ENCODE peak calls at places on chromosomes 2 and 18, in nine cellular contexts. A, G, B, N, Y, C, W, R and I are unnamed samples. For H3K9me3, the result is how much of the 10 kb centered on the place peaks cover.

GRCh38 chr2:239523944-239524310 is 123.1 kb upstream of the HDAC4 start:
- DNase-seq in B (no peak), W (no peak), C (no peak), A (peak), Y (no peak), G (no peak), R (no peak), N (no peak), I (no peak)

GRCh38 chr2:108324531-108325256 is 36.0 kb downstream of the SULT1C2 start:
- DNase-seq in R (peak), G (peak), N (no peak), C (no peak), A (peak), W (no peak), B (no peak), Y (no peak), I (no peak)

GRCh38 chr2:241901500-241902351 is 32.2 kb downstream of the RTP5 start:
- DNase-seq in B (no peak), C (peak), G (peak), A (peak), Y (peak), N (no peak), R (no peak), W (no peak), I (no peak)

GRCh38 chr2:120597595-120598193 is 138.0 kb upstream of the GLI2 start:
- DNase-seq in C (no peak), B (no peak), A (peak), R (no peak), N (no peak), G (no peak), Y (no peak), W (no peak), I (no peak)

GRCh38 chr2:79801082-79801481 is 288.2 kb downstream of the CTNNA2 start:
- DNase-seq in N (no peak), G (no peak), W (no peak), Y (no peak), R (no peak), B (no peak), C (no peak), A (no peak), I (no peak)

GRCh38 chr2:15728247-15728721 is 136.6 kb downstream of the DDX1 start:
- DNase-seq in B (no peak), W (no peak), N (no peak), C (no peak), G (no peak), R (no peak), A (no peak), Y (no peak), I (no peak)

GRCh38 chr18:74994502-74995403 is 214.2 kb downstream of the PTGR3 start:
- DNase-seq in R (no peak), W (no peak), N (no peak), Y (peak), C (no peak), B (no peak), A (no peak), G (peak), I (no peak)

GRCh38 chr2:145615626-145616025 is 1095.7 kb upstream of the ZEB2 start:
- DNase-seq in N (no peak), A (no peak), W (no peak), C (no peak), Y (no peak), R (no peak), B (no peak), G (no peak), I (no peak)

GRCh38 chr2:157150747-157151146 is 106.8 kb upstream of the GALNT5 start:
- DNase-seq in R (peak), B (no peak), A (peak), Y (no peak), C (no peak), N (no peak), W (no peak), G (peak), I (no peak)

GRCh38 chr18:59268722-59269562 is 4.3 kb downstream of the RAX start:
- DNase-seq in A (peak), B (no peak), C (peak), Y (no peak), G (no peak), W (no peak), R (peak), N (peak), I (peak)

GRCh38 chr18:59566507-59566906 is 130.7 kb downstream of the CCBE1 start:
- DNase-seq in W (no peak), A (peak), N (no peak), C (no peak), G (peak), R (no peak), Y (no peak), B (no peak), I (no peak)

GRCh38 chr2:172350844-172351480 is 76.4 kb upstream of the ITGA6 start:
- DNase-seq in C (peak), R (no peak), B (no peak), W (no peak), Y (no peak), A (no peak), G (no peak), N (no peak), I (peak)

GRCh38 chr2:218257390-218257981 is 3.3 kb upstream of the GPBAR1 start:
- DNase-seq in G (no peak), W (no peak), N (peak), Y (no peak), B (peak), A (peak), C (peak), R (peak), I (no peak)

GRCh38 chr2:174792309-174793025 is 28.2 kb upstream of the CHRNA1 start:
- DNase-seq in G (no peak), R (no peak), N (no peak), C (no peak), A (no peak), W (no peak), Y (no peak), B (no peak), I (no peak)

GRCh38 chr2:9738718-9739496 is 104.4 kb upstream of the TAF1B start:
- DNase-seq in N (no peak), R (no peak), Y (no peak), C (no peak), B (no peak), W (peak), A (no peak), G (no peak), I (peak)

GRCh38 chr2:100741880-100742814 is 77.8 kb upstream of the NPAS2 start:
- DNase-seq in G (peak), N (no peak), R (peak), B (no peak), C (peak), W (no peak), A (peak), Y (peak), I (no peak)

GRCh38 chr2:229431331-229431954 is 160.4 kb upstream of the PID1 start:
- DNase-seq in G (peak), A (peak), R (peak), C (no peak), Y (peak), N (no peak), W (no peak), B (peak), I (no peak)

GRCh38 chr2:189854152-189854551 is 69.9 kb downstream of the PMS1 start:
- DNase-seq in N (no peak), A (no peak), G (peak), C (no peak), R (no peak), Y (no peak), B (no peak), W (no peak), I (no peak)

GRCh38 chr2:85248741-85249524 is 78.9 kb downstream of the TGOLN2 start:
- DNase-seq in A (peak), Y (peak), B (peak), W (peak), R (peak), N (no peak), C (peak), G (peak), I (peak)

GRCh38 chr2:70118798-70119454 is 31.6 kb downstream of the PCBP1 start:
- DNase-seq in Y (no peak), B (no peak), N (no peak), W (no peak), R (no peak), C (no peak), A (no peak), G (no peak), I (no peak)

GRCh38 chr2:656676-657075 is 20.5 kb downstream of the TMEM18 start:
- DNase-seq in N (no peak), Y (no peak), R (no peak), C (no peak), W (no peak), G (no peak), B (no peak), A (no peak), I (no peak)

GRCh38 chr2:45439788-45440773 is 171.0 kb downstream of the SRBD1 start:
- DNase-seq in A (no peak), C (no peak), Y (no peak), R (peak), W (no peak), G (peak), N (no peak), B (no peak), I (no peak)

GRCh38 chr2:72719416-72719815 is 106.4 kb downstream of the EXOC6B start:
- DNase-seq in R (peak), Y (peak), B (no peak), W (no peak), A (no peak), G (peak), N (peak), C (no peak), I (no peak)

GRCh38 chr18:76518073-76518472 is 23.0 kb upstream of the ZNF516 start:
- DNase-seq in A (no peak), B (no peak), W (no peak), G (peak), N (no peak), R (no peak), C (no peak), Y (no peak), I (no peak)

GRCh38 chr2:211045025-211045424 is 488.6 kb downstream of the CPS1 start:
- DNase-seq in G (no peak), R (peak), B (no peak), Y (no peak), C (no peak), W (no peak), N (no peak), A (no peak), I (no peak)

GRCh38 chr2:10188211-10188610 is 65.7 kb downstream of the RRM2 start:
- DNase-seq in C (no peak), B (peak), N (no peak), Y (peak), G (peak), W (no peak), R (peak), A (peak), I (no peak)

GRCh38 chr18:3489462-3489861 is 39.5 kb downstream of the TGIF1 start:
- DNase-seq in W (no peak), R (no peak), G (no peak), Y (no peak), B (no peak), C (no peak), A (no peak), N (no peak), I (no peak)

GRCh38 chr2:46299365-46300263 is 2.4 kb downstream of the EPAS1 start:
- DNase-seq in R (peak), Y (peak), A (peak), W (peak), B (no peak), N (peak), C (peak), G (peak), I (peak)

GRCh38 chr2:42100696-42101585 is 53.1 kb downstream of the PKDCC start:
- DNase-seq in B (no peak), N (no peak), C (peak), R (peak), G (peak), Y (no peak), W (peak), A (peak), I (peak)

GRCh38 chr2:190210471-190210870 is 109.2 kb downstream of the HIBCH start:
- DNase-seq in C (no peak), W (no peak), Y (no peak), G (peak), N (no peak), R (no peak), A (no peak), B (no peak), I (no peak)

GRCh38 chr2:23399674-23400261 is 14.8 kb downstream of the KLHL29 start:
- DNase-seq in W (no peak), G (no peak), A (no peak), C (no peak), N (no peak), R (no peak), B (no peak), Y (no peak), I (no peak)

GRCh38 chr2:74146929-74147728 is 583 bp downstream of the BOLA3 start:
- DNase-seq in W (no peak), R (peak), A (peak), Y (peak), B (no peak), G (peak), C (peak), N (no peak), I (no peak)

GRCh38 chr2:64804651-64805050 is 150.9 kb upstream of the SERTAD2 start:
- DNase-seq in Y (no peak), W (no peak), A (peak), N (no peak), G (peak), R (no peak), B (no peak), C (no peak), I (no peak)

GRCh38 chr2:113240915-113241911 is 37.5 kb downstream of the PAX8 start:
- DNase-seq in N (peak), C (peak), W (no peak), G (peak), Y (peak), A (peak), R (peak), B (peak), I (peak)

GRCh38 chr2:20356042-20356441 is 5.4 kb upstream of the PUM2 start:
- DNase-seq in R (peak), B (no peak), G (peak), Y (peak), W (no peak), C (no peak), A (peak), N (no peak), I (no peak)

GRCh38 chr2:133362061-133362476 is 206.2 kb downstream of the NCKAP5 start:
- DNase-seq in Y (no peak), A (peak), W (no peak), G (peak), B (no peak), R (peak), N (no peak), C (no peak), I (no peak)

GRCh38 chr18:12321331-12321730 is 13.3 kb downstream of the TUBB6 start:
- DNase-seq in Y (no peak), A (no peak), B (no peak), N (no peak), G (no peak), C (no peak), R (no peak), W (no peak), I (no peak)

GRCh38 chr2:162838141-162838500 is 446 bp downstream of the KCNH7 start:
- DNase-seq in A (no peak), C (no peak), W (no peak), R (no peak), B (no peak), G (no peak), N (no peak), Y (no peak), I (no peak)

GRCh38 chr2:170113168-170113567 is 64.8 kb upstream of the MYO3B start:
- DNase-seq in Y (no peak), W (no peak), R (no peak), C (peak), B (no peak), A (no peak), N (no peak), G (no peak), I (no peak)
- H3K9me3 ChIP-seq in Y (under half), W (under half), R (under half), C (under half), B (under half), A (under half), N (under half), G (under half), I (under half)

DNA sequence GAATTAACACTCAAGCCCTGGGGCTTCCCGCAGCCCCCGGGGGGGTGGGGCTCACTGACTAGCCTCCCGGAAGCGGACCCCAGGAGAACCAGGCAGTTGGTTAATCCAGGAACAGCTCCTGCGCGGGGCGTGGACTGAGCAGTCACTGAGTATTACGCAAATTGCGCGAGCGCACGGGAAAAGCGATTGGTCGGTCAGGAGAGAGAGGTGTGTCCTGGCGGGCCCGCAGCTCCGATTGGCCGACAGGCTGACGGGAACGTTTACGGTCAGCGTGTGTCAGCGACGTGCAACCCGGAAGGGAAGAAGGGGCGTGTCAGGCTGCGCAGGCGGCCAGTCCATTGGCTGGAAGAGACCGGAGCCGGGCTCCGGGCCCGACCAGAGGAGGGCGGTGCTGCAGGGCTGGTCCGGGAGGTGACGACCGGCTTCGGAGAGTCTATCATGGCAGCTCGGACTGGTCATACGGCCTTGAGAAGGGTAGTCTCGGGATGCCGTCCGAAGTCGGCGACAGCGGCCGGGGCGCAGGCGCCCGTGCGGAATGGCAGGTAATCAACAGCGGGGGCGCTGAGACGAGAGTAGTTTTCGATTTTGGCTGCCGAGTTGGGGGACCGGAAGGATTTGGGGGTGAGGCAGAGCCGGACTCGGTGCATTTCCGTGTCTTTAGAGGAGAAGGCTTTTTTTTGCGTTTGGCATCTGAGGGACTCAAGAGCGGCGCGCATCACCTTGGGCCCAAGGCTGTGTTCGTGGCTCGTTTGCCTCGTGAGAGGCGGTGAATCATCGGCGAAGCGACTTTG is at the start of gene COQ10B:
- DNase-seq in A (peak), Y (peak), B (peak), W (peak), C (peak), G (peak), N (peak), R (peak), I (peak)
- TF ChIP-seq CTCF in A (peak), Y (no peak), B (no peak), W (no peak), C (peak), G (peak), N (no peak), R (no peak), I (peak)

GRCh38 chr2:161245671-161246070 is 62.6 kb upstream of the PSMD14 start:
- DNase-seq in B (no peak), Y (no peak), W (no peak), A (no peak), G (no peak), N (no peak), R (no peak), C (no peak), I (no peak)
- H3K4me3 ChIP-seq in B (peak), Y (peak), W (no peak), A (no peak), G (no peak), N (no peak), R (peak), C (no peak), I (no peak)

GRCh38 chr18:62510744-62511143 is 12.1 kb upstream of the ZCCHC2 start:
- DNase-seq in G (no peak), C (no peak), N (no peak), Y (peak), R (no peak), B (no peak), W (no peak), A (no peak), I (no peak)

GRCh38 chr18:62512532-62512931 is 10.3 kb upstream of the ZCCHC2 start:
- DNase-seq in N (no peak), A (no peak), W (no peak), C (no peak), B (no peak), G (no peak), R (no peak), Y (no peak), I (no peak)

GRCh38 chr18:62514570-62514969 is 8.3 kb upstream of the ZCCHC2 start:
- DNase-seq in A (no peak), W (no peak), B (no peak), G (no peak), Y (no peak), N (no peak), R (no peak), C (no peak), I (no peak)

GRCh38 chr18:62509779-62510178 is 13.0 kb upstream of the ZCCHC2 start:
- DNase-seq in C (no peak), R (no peak), A (no peak), N (no peak), B (no peak), Y (no peak), G (no peak), W (no peak), I (no peak)

DNA sequence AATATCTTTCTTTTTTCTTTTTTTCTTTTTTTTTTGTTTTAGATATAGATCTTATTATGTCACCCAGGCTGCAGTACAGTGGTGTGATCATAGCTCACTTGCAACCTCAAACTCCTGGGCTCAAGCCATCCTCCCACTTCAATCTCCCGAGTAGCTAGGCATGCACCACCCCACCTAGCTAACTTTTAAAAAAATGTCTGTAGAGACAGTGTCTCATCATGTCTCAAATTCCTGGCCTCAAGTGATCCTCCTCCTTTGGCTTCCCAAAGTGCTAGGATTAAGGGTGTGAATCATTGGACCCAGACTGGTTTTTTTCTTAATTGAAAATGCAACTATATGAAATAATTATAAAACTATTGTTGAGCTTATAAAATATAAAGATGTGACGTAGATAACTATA is 9.8 kb upstream of the ZCCHC2 start:
- DNase-seq in N (no peak), C (no peak), W (no peak), R (no peak), Y (no peak), A (no peak), G (no peak), B (no peak), I (no peak)
- H3K9me3 ChIP-seq in N (under half), C (under half), W (under half), R (under half), Y (under half), A (under half), G (under half), B (under half), I (under half)

GRCh38 chr2:240663791-240664190 is 18.9 kb downstream of the AQP12B start:
- DNase-seq in W (no peak), B (no peak), Y (no peak), C (no peak), R (no peak), G (no peak), N (no peak), A (peak), I (no peak)
- TF ChIP-seq CTCF in W (no peak), B (peak), Y (no peak), C (no peak), R (no peak), G (no peak), N (no peak), A (peak), I (no peak)

DNA sequence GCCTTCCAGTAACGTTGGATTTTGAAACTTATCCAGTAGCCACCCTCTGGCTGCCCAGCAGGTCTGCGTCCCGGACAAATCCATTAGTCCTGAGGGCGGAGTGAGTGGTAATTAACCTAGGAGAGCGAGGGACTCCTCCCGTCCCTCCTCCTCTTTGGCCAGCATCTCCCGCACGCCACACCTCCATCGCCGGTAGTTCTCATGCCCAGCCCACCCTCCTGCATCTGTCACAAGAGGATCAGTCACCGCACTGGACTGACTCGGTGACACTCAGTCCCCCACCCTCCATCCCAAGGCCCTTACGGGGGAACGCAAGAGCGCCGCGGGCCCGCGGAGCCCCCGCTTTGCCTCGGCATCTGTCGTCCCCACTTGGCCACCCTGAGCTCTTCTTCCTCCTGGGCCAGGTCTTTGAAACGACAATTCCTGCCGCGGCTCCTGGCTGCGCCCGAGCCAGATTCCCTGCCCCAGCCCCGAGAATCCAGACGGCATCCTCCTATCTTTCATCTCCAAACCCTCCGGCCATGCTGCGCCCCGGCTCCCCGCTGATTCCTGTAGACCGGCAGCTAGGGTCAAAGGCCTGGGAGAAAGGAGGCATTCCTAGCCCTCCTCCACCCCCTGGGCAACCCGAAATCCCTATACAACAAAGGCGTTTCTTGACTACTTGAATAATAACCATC is 77.5 kb downstream of the EIF2AK3 start:
- DNase-seq in N (peak), R (no peak), W (no peak), A (peak), C (no peak), G (no peak), Y (no peak), B (no peak), I (no peak)
- H3K4me3 ChIP-seq in N (no peak), R (no peak), W (no peak), A (peak), C (no peak), G (no peak), Y (no peak), B (no peak), I (no peak)